ENCODE peak calls at places on chromosomes 1 and 21, in seven cellular contexts. A, T, H, P, Z, C and M are unnamed samples.

GRCh38 chr1:29743931-29744330 is 507.6 kb downstream of the PTPRU start:
- DNase-seq in P (no peak), H (no peak), A (no peak), C (no peak), T (no peak), Z (no peak), M (no peak)

GRCh38 chr21:42674351-42674940 is 21.0 kb downstream of the PDE9A start:
- DNase-seq in H (no peak), C (peak), P (no peak), T (peak), Z (no peak), A (peak), M (no peak)

GRCh38 chr1:19074361-19074901 is 118.0 kb upstream of the IFFO2 start:
- DNase-seq in Z (peak), T (no peak), P (no peak), A (no peak), C (no peak), H (no peak), M (no peak)

GRCh38 chr1:56473582-56474270 is 105.6 kb downstream of the PLPP3 start:
- DNase-seq in Z (no peak), C (no peak), T (no peak), H (no peak), P (no peak), A (no peak), M (no peak)

GRCh38 chr1:9400425-9401079 is 107.9 kb downstream of the SPSB1 start:
- DNase-seq in C (no peak), A (no peak), H (no peak), T (no peak), Z (peak), P (no peak), M (no peak)

GRCh38 chr1:201624741-201625646 is 86.1 kb downstream of the NAV1 start:
- DNase-seq in P (no peak), C (no peak), A (no peak), H (peak), T (no peak), Z (no peak), M (no peak)

GRCh38 chr1:8424539-8425116 is 106.7 kb downstream of the SLC45A1 start:
- DNase-seq in T (peak), H (peak), P (peak), A (peak), C (peak), Z (peak), M (no peak)

GRCh38 chr1:37630426-37631038 is 4.2 kb downstream of the RSPO1 start:
- DNase-seq in H (no peak), A (no peak), Z (no peak), P (no peak), T (no peak), C (no peak), M (no peak)

GRCh38 chr1:209840611-209841010 is 12.8 kb downstream of the UTP25 start:
- DNase-seq in T (no peak), H (no peak), C (no peak), Z (no peak), A (no peak), P (no peak), M (no peak)

GRCh38 chr21:20551939-20552338 is 446.3 kb upstream of the NCAM2 start:
- DNase-seq in C (no peak), Z (no peak), P (no peak), H (no peak), A (no peak), T (no peak), M (no peak)

GRCh38 chr1:118927826-118928225 is 60.3 kb downstream of the TBX15 start:
- DNase-seq in A (no peak), H (no peak), T (no peak), P (peak), Z (no peak), C (no peak), M (no peak)

GRCh38 chr1:16122916-16123315 is 33.0 kb downstream of the EPHA2 start:
- DNase-seq in Z (no peak), T (peak), A (no peak), P (no peak), H (peak), C (no peak), M (no peak)

GRCh38 chr1:37653906-37654305 is 19.2 kb upstream of the RSPO1 start:
- DNase-seq in P (no peak), Z (no peak), H (no peak), A (no peak), C (no peak), T (no peak), M (no peak)

GRCh38 chr21:16942703-16943102 is 570.1 kb upstream of the CXADR start:
- DNase-seq in T (peak), C (no peak), A (no peak), P (no peak), H (no peak), Z (no peak), M (no peak)

GRCh38 chr1:20192364-20192763 is 6.0 kb upstream of the PLA2G2C start:
- DNase-seq in A (no peak), Z (no peak), C (no peak), H (no peak), T (no peak), P (no peak), M (no peak)

GRCh38 chr1:213512316-213512715 is 461.3 kb downstream of the RPS6KC1 start:
- DNase-seq in T (no peak), P (no peak), Z (no peak), H (no peak), C (no peak), A (no peak), M (no peak)

GRCh38 chr1:244651956-244652698 is 799 bp upstream of the DESI2 start:
- DNase-seq in Z (no peak), H (no peak), A (no peak), P (no peak), C (no peak), T (no peak), M (no peak)

GRCh38 chr1:45894331-45894730 is 90.9 kb downstream of the MAST2 start:
- DNase-seq in Z (no peak), A (no peak), P (no peak), H (no peak), T (no peak), C (no peak), M (no peak)

GRCh38 chr1:58805716-58806571 is 22.1 kb upstream of the JUN start:
- DNase-seq in A (no peak), P (peak), Z (no peak), C (no peak), T (no peak), H (no peak), M (no peak)

GRCh38 chr21:31727181-31727580 is 4.7 kb downstream of the SCAF4 start:
- DNase-seq in H (no peak), P (no peak), Z (no peak), A (no peak), T (no peak), C (no peak), M (no peak)

GRCh38 chr1:16617101-16617727 is 3.9 kb upstream of the NBPF1 start:
- DNase-seq in T (peak), C (no peak), H (no peak), P (no peak), A (no peak), Z (no peak), M (no peak)

GRCh38 chr1:162040657-162041056 is 17.0 kb upstream of the OLFML2B start:
- DNase-seq in H (no peak), C (no peak), T (no peak), Z (no peak), P (peak), A (no peak), M (no peak)

GRCh38 chr1:208668991-208669390 is 424.8 kb upstream of the PLXNA2 start:
- DNase-seq in T (peak), C (no peak), Z (no peak), P (no peak), H (no peak), A (no peak), M (no peak)

GRCh38 chr1:79556189-79556588 is 549.7 kb upstream of the ADGRL4 start:
- DNase-seq in C (no peak), Z (no peak), H (no peak), P (no peak), A (no peak), T (no peak), M (no peak)

GRCh38 chr1:76144233-76144632 is 69.7 kb downstream of the ST6GALNAC3 start:
- DNase-seq in H (no peak), P (no peak), Z (no peak), T (no peak), A (no peak), C (no peak), M (no peak)

GRCh38 chr1:34768856-34769255 is 9.3 kb downstream of the GJB4 start:
- DNase-seq in P (no peak), T (no peak), C (no peak), H (no peak), A (no peak), Z (no peak), M (no peak)

GRCh38 chr1:63946866-63947491 is 173.2 kb downstream of the ROR1 start:
- DNase-seq in A (peak), C (peak), H (no peak), T (no peak), P (no peak), Z (no peak), M (no peak)

GRCh38 chr1:42423621-42424200 is 32.1 kb downstream of the ZMYND12 start:
- DNase-seq in T (no peak), C (no peak), Z (no peak), H (no peak), A (no peak), P (no peak), M (no peak)

GRCh38 chr1:204091066-204091465 is 18.2 kb downstream of the SOX13 start:
- DNase-seq in T (no peak), Z (no peak), C (no peak), P (no peak), H (no peak), A (no peak), M (no peak)

GRCh38 chr1:204093421-204093717 is 20.5 kb downstream of the SOX13 start:
- DNase-seq in C (no peak), Z (no peak), T (no peak), H (no peak), A (peak), P (no peak), M (no peak)

GRCh38 chr1:204092632-204093420 is 19.9 kb downstream of the SOX13 start:
- DNase-seq in P (no peak), T (no peak), Z (no peak), H (no peak), A (peak), C (no peak), M (no peak)

GRCh38 chr1:204093756-204094155 is 20.8 kb downstream of the SOX13 start:
- DNase-seq in P (no peak), H (no peak), Z (no peak), T (no peak), A (no peak), C (no peak), M (no peak)

DNA sequence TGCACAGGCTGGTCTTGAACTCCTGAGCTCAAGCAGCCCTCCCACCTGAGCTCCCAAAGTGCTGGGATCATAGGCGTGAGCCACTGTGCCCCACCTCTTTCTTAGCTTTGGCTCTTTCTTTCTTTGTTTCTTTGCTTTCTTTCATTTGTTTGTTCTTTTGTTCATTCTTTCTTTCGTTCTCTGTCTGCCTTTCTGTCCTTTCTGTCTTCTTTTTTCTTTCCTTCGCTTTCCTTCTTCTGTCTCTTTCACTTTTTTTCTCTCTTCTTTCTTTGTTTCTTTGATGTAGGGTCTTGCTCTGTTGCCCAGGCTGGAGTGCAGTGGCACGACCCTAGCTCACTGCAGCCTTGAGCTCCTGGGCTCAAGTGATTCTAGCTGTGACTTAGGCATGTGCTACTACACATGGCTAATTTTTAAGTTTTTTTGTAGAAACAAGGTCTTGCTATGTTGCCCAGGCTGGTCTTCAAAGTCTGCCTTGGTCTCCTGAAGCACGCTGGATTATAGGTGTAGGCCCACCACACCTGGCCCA is 18.9 kb downstream of the SOX13 start:
- DNase-seq in Z (no peak), C (no peak), P (no peak), T (no peak), A (no peak), H (no peak), M (no peak)
- H3K27ac ChIP-seq in Z (no peak), C (no peak), P (no peak), T (no peak), A (peak), H (peak), M (no peak)

GRCh38 chr1:83704350-83704749 is 294.6 kb downstream of the TTLL7 start:
- DNase-seq in H (no peak), P (no peak), Z (no peak), A (no peak), C (no peak), T (no peak), M (no peak)
- H3K27ac ChIP-seq in H (no peak), P (no peak), Z (no peak), A (no peak), C (no peak), T (no peak), M (no peak)

DNA sequence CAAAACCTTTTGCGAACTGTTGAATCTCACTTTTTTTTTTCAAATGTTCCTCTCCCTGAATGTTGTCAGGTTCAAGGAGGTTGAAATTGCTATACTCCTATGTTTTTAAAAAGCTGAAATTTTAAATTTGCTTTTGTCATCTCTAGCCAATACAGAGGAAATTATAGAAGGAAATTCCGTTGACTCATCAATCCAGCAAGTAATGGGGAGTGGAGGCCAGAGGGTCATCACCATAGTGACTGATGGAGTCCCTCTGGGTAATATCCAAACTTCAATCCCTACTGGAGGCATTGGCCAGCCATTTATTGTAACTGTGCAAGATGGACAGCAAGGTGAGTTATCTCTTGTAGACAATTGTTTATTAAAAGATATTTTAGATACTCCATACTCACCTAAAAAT is 36.3 kb downstream of the GABPB2 start:
- DNase-seq in C (no peak), T (no peak), P (no peak), Z (no peak), H (no peak), A (no peak), M (no peak)
- H3K27ac ChIP-seq in C (no peak), T (no peak), P (no peak), Z (no peak), H (no peak), A (no peak), M (no peak)

GRCh38 chr21:34883501-34884271 is 165.4 kb downstream of the RUNX1 start:
- DNase-seq in C (no peak), T (no peak), Z (no peak), H (no peak), A (no peak), P (no peak), M (no peak)

GRCh38 chr21:34881894-34882371 is 167.2 kb downstream of the RUNX1 start:
- DNase-seq in C (no peak), T (no peak), Z (no peak), P (no peak), A (no peak), H (no peak), M (no peak)

GRCh38 chr21:34882719-34883131 is 166.4 kb downstream of the RUNX1 start:
- DNase-seq in H (no peak), Z (no peak), C (no peak), A (no peak), T (no peak), P (peak), M (no peak)

GRCh38 chr21:34880401-34880800 is 168.7 kb downstream of the RUNX1 start:
- DNase-seq in A (no peak), Z (no peak), H (no peak), C (no peak), P (no peak), T (no peak), M (no peak)

DNA sequence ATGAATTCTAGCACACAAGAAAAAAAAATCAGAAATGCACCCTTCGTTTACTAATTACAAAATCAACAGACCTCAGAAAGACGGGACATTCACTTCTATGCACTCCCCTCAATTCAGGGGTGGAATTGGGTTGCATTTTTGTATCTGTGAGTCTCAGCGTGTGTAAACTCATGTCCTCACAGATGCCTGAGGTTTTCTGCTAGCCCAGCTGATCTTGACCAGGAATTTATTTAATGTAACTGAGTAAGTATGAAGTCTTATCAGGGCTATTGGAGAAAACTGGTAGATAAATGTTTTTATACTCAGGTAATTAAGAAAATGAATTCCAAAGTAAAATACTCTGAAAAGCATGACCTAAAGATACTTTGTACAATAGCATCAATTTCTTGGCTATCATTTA is 167.7 kb downstream of the RUNX1 start:
- DNase-seq in Z (no peak), T (no peak), P (no peak), H (no peak), A (no peak), C (no peak), M (no peak)
- H3K27ac ChIP-seq in Z (no peak), T (no peak), P (peak), H (peak), A (peak), C (no peak), M (no peak)

GRCh38 chr1:109989656-109990653 is 5.4 kb downstream of the AHCYL1 start:
- DNase-seq in A (no peak), T (no peak), C (no peak), H (no peak), P (peak), Z (no peak), M (no peak)
- H3K27ac ChIP-seq in A (no peak), T (no peak), C (peak), H (no peak), P (peak), Z (no peak), M (peak)

GRCh38 chr1:95076034-95076433 is 3.3 kb upstream of the ALG14 start:
- DNase-seq in C (no peak), H (no peak), P (no peak), T (no peak), A (no peak), Z (no peak), M (no peak)

GRCh38 chr1:95072532-95073419 is at the start of gene ALG14:
- DNase-seq in A (peak), H (peak), P (peak), C (peak), T (peak), Z (peak), M (peak)

GRCh38 chr1:95071539-95071938 is 1.2 kb downstream of the ALG14 start:
- DNase-seq in A (no peak), C (no peak), P (no peak), H (no peak), Z (no peak), T (no peak), M (no peak)

GRCh38 chr1:95072117-95072516 is 634 bp downstream of the ALG14 start:
- DNase-seq in A (peak), P (no peak), H (no peak), Z (no peak), T (no peak), C (no peak), M (no peak)

GRCh38 chr1:95073446-95073845 is 695 bp upstream of the ALG14 start:
- DNase-seq in P (no peak), A (no peak), H (no peak), C (no peak), Z (no peak), T (no peak), M (no peak)
- H3K27ac ChIP-seq in P (peak), A (peak), H (peak), C (peak), Z (peak), T (no peak), M (peak)